ENCODE peak calls at places on chromosomes 4 and X, in five cellular contexts. One of them, this sample, is unnamed.

GRCh38 chrX:134573683-134574035 is 84.6 kb downstream of the PLAC1 start:
- DNase-seq in astrocyte of the spinal cord: no peak
- DNase-seq in fibroblast of lung: no peak
- DNase-seq in sigmoid colon: no peak
- DNase-seq in T-helper 1 cell: no peak
- DNase-seq in this sample: no peak

GRCh38 chr4:145732001-145732400 is 52.1 kb downstream of the C4orf51 start:
- DNase-seq in T-helper 1 cell: no peak
- DNase-seq in sigmoid colon: no peak
- DNase-seq in fibroblast of lung: no peak
- DNase-seq in astrocyte of the spinal cord: no peak
- DNase-seq in this sample: no peak

GRCh38 chr4:155785828-155786227 is 27.0 kb downstream of the GUCY1B1 start:
- DNase-seq in astrocyte of the spinal cord: no peak
- DNase-seq in fibroblast of lung: no peak
- DNase-seq in T-helper 1 cell: no peak
- DNase-seq in sigmoid colon: no peak
- DNase-seq in this sample: no peak

GRCh38 chr4:113645771-113646455 is 115.6 kb downstream of the CAMK2D start:
- DNase-seq in astrocyte of the spinal cord: peak; percentile 75
- DNase-seq in T-helper 1 cell: no peak
- DNase-seq in sigmoid colon: no peak
- DNase-seq in fibroblast of lung: peak; percentile 39
- DNase-seq in this sample: peak; percentile 22

GRCh38 chr4:182351485-182351884 is 108.3 kb downstream of the TENM3 start:
- DNase-seq in fibroblast of lung: no peak
- DNase-seq in sigmoid colon: no peak
- DNase-seq in astrocyte of the spinal cord: no peak
- DNase-seq in T-helper 1 cell: no peak
- DNase-seq in this sample: no peak

GRCh38 chr4:99855677-99856076 is 38.5 kb downstream of the LAMTOR3 start:
- DNase-seq in fibroblast of lung: peak; percentile 21
- DNase-seq in astrocyte of the spinal cord: no peak
- DNase-seq in sigmoid colon: no peak
- DNase-seq in T-helper 1 cell: no peak
- DNase-seq in this sample: no peak

GRCh38 chr4:145843148-145843547 is 95.5 kb downstream of the ZNF827 start:
- DNase-seq in T-helper 1 cell: no peak
- DNase-seq in fibroblast of lung: peak; percentile 68
- DNase-seq in sigmoid colon: no peak
- DNase-seq in astrocyte of the spinal cord: peak; percentile 77
- DNase-seq in this sample: peak; percentile 74

GRCh38 chr4:68951078-68951805 is at the start of gene UGT2A3:
- DNase-seq in T-helper 1 cell: no peak
- DNase-seq in sigmoid colon: no peak
- DNase-seq in fibroblast of lung: no peak
- DNase-seq in astrocyte of the spinal cord: no peak
- DNase-seq in this sample: no peak

GRCh38 chrX:155864655-155865054 is 16.5 kb upstream of the VAMP7 start:
- DNase-seq in T-helper 1 cell: no peak
- DNase-seq in astrocyte of the spinal cord: no peak
- DNase-seq in sigmoid colon: no peak
- DNase-seq in fibroblast of lung: no peak
- DNase-seq in this sample: no peak

GRCh38 chrX:67619253-67619652 is 75.4 kb downstream of the AR start:
- DNase-seq in astrocyte of the spinal cord: peak; percentile 59
- DNase-seq in fibroblast of lung: peak; percentile 61
- DNase-seq in sigmoid colon: no peak
- DNase-seq in T-helper 1 cell: no peak
- DNase-seq in this sample: no peak

GRCh38 chrX:3576886-3577516 is 136.4 kb downstream of the PRKX start:
- DNase-seq in fibroblast of lung: peak; percentile 93
- DNase-seq in T-helper 1 cell: no peak
- DNase-seq in sigmoid colon: no peak
- DNase-seq in astrocyte of the spinal cord: no peak
- DNase-seq in this sample: peak; percentile 10

GRCh38 chr4:111689731-111690130 is 455.5 kb upstream of the FAM241A start:
- DNase-seq in fibroblast of lung: no peak
- DNase-seq in sigmoid colon: no peak
- DNase-seq in T-helper 1 cell: no peak
- DNase-seq in astrocyte of the spinal cord: peak; percentile 33
- DNase-seq in this sample: no peak

GRCh38 chrX:17007134-17007768 is 60.8 kb downstream of the REPS2 start:
- DNase-seq in astrocyte of the spinal cord: peak; percentile 18
- DNase-seq in fibroblast of lung: peak; percentile 43
- DNase-seq in sigmoid colon: no peak
- DNase-seq in T-helper 1 cell: no peak
- DNase-seq in this sample: no peak

GRCh38 chr4:84582988-84583870 is at the start of gene CDS1:
- DNase-seq in T-helper 1 cell: no peak
- DNase-seq in astrocyte of the spinal cord: no peak
- DNase-seq in sigmoid colon: no peak
- DNase-seq in fibroblast of lung: no peak
- DNase-seq in this sample: no peak

GRCh38 chrX:108029928-108030711 is 14.7 kb upstream of the VSIG1 start:
- DNase-seq in T-helper 1 cell: no peak
- DNase-seq in sigmoid colon: no peak
- DNase-seq in fibroblast of lung: no peak
- DNase-seq in astrocyte of the spinal cord: no peak
- DNase-seq in this sample: no peak

GRCh38 chr4:154367659-154368058 is 123.9 kb downstream of the DCHS2 start:
- DNase-seq in sigmoid colon: no peak
- DNase-seq in fibroblast of lung: no peak
- DNase-seq in T-helper 1 cell: no peak
- DNase-seq in astrocyte of the spinal cord: no peak
- DNase-seq in this sample: no peak

GRCh38 chr4:182212211-182212761 is 30.9 kb upstream of the TENM3 start:
- DNase-seq in astrocyte of the spinal cord: peak; percentile 63
- DNase-seq in T-helper 1 cell: no peak
- DNase-seq in sigmoid colon: no peak
- DNase-seq in fibroblast of lung: peak; percentile 67
- DNase-seq in this sample: no peak

GRCh38 chr4:43410636-43411035 is 518.1 kb downstream of the GRXCR1 start:
- DNase-seq in astrocyte of the spinal cord: no peak
- DNase-seq in fibroblast of lung: no peak
- DNase-seq in sigmoid colon: no peak
- DNase-seq in T-helper 1 cell: no peak
- DNase-seq in this sample: no peak

GRCh38 chr4:2070421-2071251 is 11.5 kb downstream of the NAT8L start:
- DNase-seq in fibroblast of lung: no peak
- DNase-seq in sigmoid colon: peak; percentile 52
- DNase-seq in astrocyte of the spinal cord: no peak
- DNase-seq in T-helper 1 cell: no peak
- DNase-seq in this sample: no peak

GRCh38 chrX:46573331-46573895 is at the start of gene CHST7:
- DNase-seq in sigmoid colon: peak; percentile 76
- DNase-seq in astrocyte of the spinal cord: peak; percentile 69
- DNase-seq in fibroblast of lung: peak; percentile 67
- DNase-seq in T-helper 1 cell: peak; percentile 60
- DNase-seq in this sample: no peak

GRCh38 chr4:18214656-18215055 is 193.1 kb upstream of the LCORL start:
- DNase-seq in astrocyte of the spinal cord: no peak
- DNase-seq in sigmoid colon: no peak
- DNase-seq in fibroblast of lung: no peak
- DNase-seq in T-helper 1 cell: no peak
- DNase-seq in this sample: no peak

GRCh38 chr4:83548151-83548905 is 12.4 kb downstream of the GPAT3 start:
- DNase-seq in astrocyte of the spinal cord: peak; percentile 97
- DNase-seq in T-helper 1 cell: peak; percentile 5
- DNase-seq in fibroblast of lung: peak; percentile 95
- DNase-seq in sigmoid colon: peak; percentile 78
- DNase-seq in this sample: peak; percentile 90

GRCh38 chr4:185018834-185019450 is 652 bp downstream of the HELT start:
- DNase-seq in fibroblast of lung: no peak
- DNase-seq in T-helper 1 cell: no peak
- DNase-seq in sigmoid colon: no peak
- DNase-seq in astrocyte of the spinal cord: no peak
- DNase-seq in this sample: no peak

GRCh38 chr4:102683846-102684581 is 76.8 kb downstream of the MANBA start:
- DNase-seq in T-helper 1 cell: no peak
- DNase-seq in astrocyte of the spinal cord: no peak
- DNase-seq in fibroblast of lung: no peak
- DNase-seq in sigmoid colon: no peak
- DNase-seq in this sample: no peak

GRCh38 chr4:2256156-2256731 is 5.7 kb downstream of the MXD4 start:
- DNase-seq in sigmoid colon: peak; percentile 79
- DNase-seq in fibroblast of lung: no peak
- DNase-seq in T-helper 1 cell: no peak
- DNase-seq in astrocyte of the spinal cord: no peak
- DNase-seq in this sample: no peak

GRCh38 chrX:17826609-17827496 is 34.2 kb downstream of the RAI2 start:
- DNase-seq in fibroblast of lung: peak; percentile 78
- DNase-seq in astrocyte of the spinal cord: peak; percentile 27
- DNase-seq in T-helper 1 cell: no peak
- DNase-seq in sigmoid colon: no peak
- DNase-seq in this sample: no peak